ENCODE peak calls at places on chromosomes 1 and 21, in ten cellular contexts. I is mucosa of gallbladder; T is stimulated activated CD4-positive, alpha-beta T cell treated with anti-CD3 and anti-CD28 coated beads, Interleukin-4, amount 100 ng/mL, for 4 hours; C is Panc1; O is NCI-H1105 treated with DMSO at 0.1 percent for 48 hours; E is AG04450; W is activated naive CD4-positive, alpha-beta T cell treated with anti-CD3 and anti-CD28 coated beads, Interleukin-2, amount 50 U/mL, for 16 hours; H is neural progenitor cell; P is SK-N-DZ; U is neural crest cell. J is an unnamed sample.

GRCh38 chr1:2528966-2529750 is 905 bp downstream of the HES5 start:
- DNase-seq in I (no peak), T (peak), C (no peak), O (no peak), E (no peak), W (peak), H (peak), P (no peak), U (peak), J (peak)

GRCh38 chr1:201020040-201020591 is 3.4 kb downstream of the KIF21B start:
- DNase-seq in I (no peak), T (no peak), C (no peak), O (no peak), E (no peak), W (peak), H (peak), P (no peak), U (no peak), J (peak)

GRCh38 chr1:3790501-3790923 is 5.8 kb downstream of the LRRC47 start:
- DNase-seq in I (no peak), T (no peak), C (no peak), O (no peak), E (no peak), W (no peak), H (no peak), P (no peak), U (no peak), J (no peak)

GRCh38 chr1:202017385-202018225 is 7.2 kb downstream of the ELF3 start:
- DNase-seq in I (peak), T (no peak), C (no peak), O (no peak), E (no peak), W (no peak), H (peak), P (no peak), U (no peak), J (no peak)

GRCh38 chr1:174815036-174815435 is 184.7 kb upstream of the CACYBP start:
- DNase-seq in I (no peak), T (no peak), C (peak), O (no peak), E (no peak), W (no peak), H (no peak), P (no peak), U (no peak), J (no peak)

GRCh38 chr1:104353580-104353979 is 603.9 kb downstream of the AMY1C start:
- DNase-seq in I (no peak), T (no peak), C (no peak), O (no peak), E (no peak), W (no peak), H (no peak), P (no peak), U (no peak), J (no peak)

GRCh38 chr21:46130721-46131720 is 24.4 kb downstream of the FTCD start:
- DNase-seq in I (no peak), T (no peak), C (no peak), O (no peak), E (no peak), W (no peak), H (no peak), P (no peak), U (no peak), J (no peak)

GRCh38 chr1:158730453-158730852 is 9.9 kb upstream of the OR6K3 start:
- DNase-seq in I (no peak), T (no peak), C (no peak), O (no peak), E (no peak), W (no peak), H (no peak), P (no peak), U (no peak), J (no peak)

GRCh38 chr1:192968323-192968722 is 90.8 kb downstream of the UCHL5 start:
- DNase-seq in I (no peak), T (no peak), C (no peak), O (no peak), E (no peak), W (no peak), H (no peak), P (no peak), U (no peak), J (no peak)

GRCh38 chr1:21254335-21254951 is 35.8 kb downstream of the ECE1 start:
- DNase-seq in I (peak), T (no peak), C (no peak), O (no peak), E (no peak), W (no peak), H (no peak), P (peak), U (no peak), J (peak)

GRCh38 chr1:98468111-98468717 is 193.3 kb upstream of the SNX7 start:
- DNase-seq in I (peak), T (no peak), C (peak), O (peak), E (peak), W (no peak), H (peak), P (peak), U (no peak), J (no peak)

GRCh38 chr1:9201421-9202239 is 32.9 kb upstream of the H6PD start:
- DNase-seq in I (peak), T (no peak), C (no peak), O (peak), E (no peak), W (no peak), H (peak), P (no peak), U (no peak), J (peak)

GRCh38 chr1:58883037-58883887 is 99.4 kb upstream of the JUN start:
- DNase-seq in I (peak), T (no peak), C (peak), O (no peak), E (peak), W (no peak), H (no peak), P (no peak), U (no peak), J (no peak)

GRCh38 chr21:34640858-34641257 is 25.9 kb upstream of the RCAN1 start:
- DNase-seq in I (no peak), T (no peak), C (no peak), O (no peak), E (peak), W (no peak), H (no peak), P (no peak), U (no peak), J (no peak)

GRCh38 chr1:45785583-45785982 is 17.8 kb upstream of the MAST2 start:
- DNase-seq in I (no peak), T (no peak), C (no peak), O (no peak), E (no peak), W (no peak), H (no peak), P (no peak), U (no peak), J (no peak)

GRCh38 chr1:167650266-167651160 is 20.5 kb downstream of the RCSD1 start:
- DNase-seq in I (no peak), T (no peak), C (no peak), O (no peak), E (no peak), W (no peak), H (no peak), P (no peak), U (no peak), J (no peak)

GRCh38 chr1:185670187-185670627 is 64.0 kb upstream of the HMCN1 start:
- DNase-seq in I (peak), T (peak), C (no peak), O (peak), E (peak), W (peak), H (peak), P (no peak), U (peak), J (peak)

GRCh38 chr1:31196685-31197084 is 43.0 kb downstream of the NKAIN1 start:
- DNase-seq in I (no peak), T (no peak), C (no peak), O (no peak), E (no peak), W (no peak), H (no peak), P (no peak), U (no peak), J (no peak)

GRCh38 chr1:3192825-3193224 is 123.8 kb downstream of the PRDM16 start:
- DNase-seq in I (no peak), T (no peak), C (no peak), O (no peak), E (no peak), W (no peak), H (no peak), P (no peak), U (no peak), J (no peak)

GRCh38 chr1:172719066-172719627 is 60.2 kb downstream of the FASLG start:
- DNase-seq in I (no peak), T (no peak), C (no peak), O (no peak), E (no peak), W (no peak), H (no peak), P (no peak), U (no peak), J (no peak)

GRCh38 chr1:121418369-121419049 is 233.7 kb downstream of the SRGAP2C start:
- DNase-seq in I (no peak), T (no peak), C (no peak), O (no peak), E (no peak), W (no peak), H (peak), P (peak), U (no peak), J (peak)

GRCh38 chr1:86416343-86416742 is 7.6 kb upstream of the CLCA2 start:
- DNase-seq in I (peak), T (no peak), C (no peak), O (peak), E (no peak), W (no peak), H (no peak), P (no peak), U (no peak), J (no peak)

GRCh38 chr1:166981589-166981988 is 6.2 kb upstream of the ILDR2 start:
- DNase-seq in I (no peak), T (no peak), C (no peak), O (no peak), E (no peak), W (no peak), H (no peak), P (no peak), U (no peak), J (no peak)

GRCh38 chr1:55580845-55581332 is 365.7 kb upstream of the USP24 start:
- DNase-seq in I (no peak), T (no peak), C (no peak), O (no peak), E (peak), W (no peak), H (no peak), P (no peak), U (no peak), J (no peak)

GRCh38 chr21:34617753-34618339 is 2.9 kb upstream of the RCAN1 start:
- DNase-seq in I (no peak), T (no peak), C (no peak), O (no peak), E (no peak), W (no peak), H (no peak), P (no peak), U (no peak), J (no peak)

GRCh38 chr1:9086796-9087195 is 17.4 kb upstream of the SLC2A5 start:
- DNase-seq in I (no peak), T (no peak), C (no peak), O (no peak), E (no peak), W (no peak), H (no peak), P (no peak), U (no peak), J (no peak)

GRCh38 chr1:48619529-48619928 is 147.5 kb upstream of the SPATA6 start:
- DNase-seq in I (no peak), T (no peak), C (no peak), O (no peak), E (no peak), W (no peak), H (peak), P (peak), U (peak), J (no peak)

GRCh38 chr1:101043776-101044175 is 18.2 kb upstream of the DPH5 start:
- DNase-seq in I (no peak), T (no peak), C (no peak), O (no peak), E (no peak), W (no peak), H (no peak), P (no peak), U (no peak), J (no peak)

GRCh38 chr21:38244885-38245869 is 11.6 kb upstream of the KCNJ15 start:
- DNase-seq in I (no peak), T (peak), C (no peak), O (no peak), E (peak), W (peak), H (no peak), P (no peak), U (no peak), J (no peak)

GRCh38 chr21:14742119-14742518 is 196.0 kb upstream of the SAMSN1 start:
- DNase-seq in I (no peak), T (no peak), C (no peak), O (no peak), E (no peak), W (no peak), H (no peak), P (no peak), U (no peak), J (no peak)

GRCh38 chr1:236888903-236889302 is 93.8 kb downstream of the MTR start:
- DNase-seq in I (no peak), T (no peak), C (no peak), O (no peak), E (no peak), W (no peak), H (no peak), P (no peak), U (no peak), J (no peak)

GRCh38 chr21:45347712-45348477 is 57.1 kb upstream of the COL18A1 start:
- DNase-seq in I (no peak), T (no peak), C (no peak), O (no peak), E (no peak), W (peak), H (no peak), P (no peak), U (no peak), J (peak)

GRCh38 chr1:182718311-182718710 is 33.9 kb upstream of the RGS8 start:
- DNase-seq in I (no peak), T (no peak), C (no peak), O (no peak), E (no peak), W (no peak), H (no peak), P (no peak), U (no peak), J (no peak)

GRCh38 chr1:143643148-143643885 is 328.5 kb downstream of the FAM72C start:
- DNase-seq in I (no peak), T (no peak), C (no peak), O (no peak), E (no peak), W (no peak), H (no peak), P (no peak), U (no peak), J (no peak)

GRCh38 chr1:38923607-38924006 is 18.0 kb downstream of the RHBDL2 start:
- DNase-seq in I (no peak), T (no peak), C (no peak), O (no peak), E (no peak), W (no peak), H (no peak), P (no peak), U (no peak), J (no peak)

GRCh38 chr1:87129606-87130005 is 199.1 kb upstream of the LMO4 start:
- DNase-seq in I (no peak), T (no peak), C (no peak), O (no peak), E (no peak), W (no peak), H (no peak), P (no peak), U (no peak), J (no peak)

GRCh38 chr1:18931731-18932130 is 24.7 kb downstream of the IFFO2 start:
- DNase-seq in I (no peak), T (no peak), C (no peak), O (no peak), E (no peak), W (no peak), H (no peak), P (no peak), U (no peak), J (peak)

GRCh38 chr1:230825061-230825803 is 43.1 kb downstream of the C1orf198 start:
- DNase-seq in I (peak), T (no peak), C (peak), O (no peak), E (peak), W (no peak), H (no peak), P (no peak), U (no peak), J (no peak)

GRCh38 chr1:107093385-107093784 is 36.9 kb downstream of the PRMT6 start:
- DNase-seq in I (no peak), T (no peak), C (no peak), O (no peak), E (no peak), W (no peak), H (no peak), P (no peak), U (no peak), J (no peak)

J was measured in retina.